ENCODE peak calls at places on chromosomes 11 and 22, in five cellular contexts. P is HepG2, G is HCT116, Y is K562, K is GM12878. C is an unnamed sample.

GRCh38 chr22:30694638-30695350 is at the start of gene OSBP2:
- DNase-seq in Y (peak), G (no peak), K (no peak), P (no peak), C (peak)

GRCh38 chr22:42313204-42313603 is 42.8 kb upstream of the TCF20 start:
- DNase-seq in P (no peak), K (no peak), G (no peak), Y (no peak), C (no peak)

GRCh38 chr11:30535818-30536217 is 50.3 kb downstream of the MPPED2 start:
- DNase-seq in P (no peak), Y (no peak), G (no peak), K (no peak), C (no peak)

GRCh38 chr22:47129902-47130301 is 367.5 kb downstream of the TBC1D22A start:
- DNase-seq in Y (peak), P (no peak), G (peak), K (no peak), C (no peak)

GRCh38 chr11:122814401-122814800 is 23.9 kb upstream of the CRTAM start:
- DNase-seq in P (peak), K (no peak), G (no peak), Y (no peak), C (no peak)

GRCh38 chr22:39216143-39216490 is 28.7 kb downstream of the PDGFB start:
- DNase-seq in G (no peak), P (no peak), Y (no peak), K (no peak), C (no peak)

GRCh38 chr11:75820636-75821035 is 5.6 kb downstream of the UVRAG start:
- DNase-seq in G (no peak), K (no peak), P (no peak), Y (no peak), C (no peak)

GRCh38 chr22:23249506-23250423 is 69.5 kb downstream of the BCR start:
- DNase-seq in G (no peak), P (no peak), K (no peak), Y (peak), C (no peak)

GRCh38 chr11:6568191-6568918 is 35.1 kb downstream of the RRP8 start:
- DNase-seq in G (no peak), K (no peak), Y (peak), P (no peak), C (no peak)

GRCh38 chr11:77471520-77472234 is 2.2 kb downstream of the PAK1 start:
- DNase-seq in P (peak), K (no peak), Y (no peak), G (no peak), C (no peak)

GRCh38 chr11:113118104-113118503 is 156.9 kb downstream of the NCAM1 start:
- DNase-seq in K (no peak), Y (no peak), G (no peak), P (no peak), C (no peak)

GRCh38 chr11:36377759-36378553 is 81.9 kb downstream of the PRR5L start:
- DNase-seq in G (no peak), P (no peak), K (no peak), Y (no peak), C (no peak)

GRCh38 chr11:72755794-72756285 is 3.6 kb upstream of the ARAP1 start:
- DNase-seq in K (no peak), Y (no peak), G (no peak), P (no peak), C (no peak)

GRCh38 chr11:107562647-107563208 is 2.8 kb downstream of the ALKBH8 start:
- DNase-seq in K (no peak), Y (no peak), P (peak), G (peak), C (no peak)

DNA sequence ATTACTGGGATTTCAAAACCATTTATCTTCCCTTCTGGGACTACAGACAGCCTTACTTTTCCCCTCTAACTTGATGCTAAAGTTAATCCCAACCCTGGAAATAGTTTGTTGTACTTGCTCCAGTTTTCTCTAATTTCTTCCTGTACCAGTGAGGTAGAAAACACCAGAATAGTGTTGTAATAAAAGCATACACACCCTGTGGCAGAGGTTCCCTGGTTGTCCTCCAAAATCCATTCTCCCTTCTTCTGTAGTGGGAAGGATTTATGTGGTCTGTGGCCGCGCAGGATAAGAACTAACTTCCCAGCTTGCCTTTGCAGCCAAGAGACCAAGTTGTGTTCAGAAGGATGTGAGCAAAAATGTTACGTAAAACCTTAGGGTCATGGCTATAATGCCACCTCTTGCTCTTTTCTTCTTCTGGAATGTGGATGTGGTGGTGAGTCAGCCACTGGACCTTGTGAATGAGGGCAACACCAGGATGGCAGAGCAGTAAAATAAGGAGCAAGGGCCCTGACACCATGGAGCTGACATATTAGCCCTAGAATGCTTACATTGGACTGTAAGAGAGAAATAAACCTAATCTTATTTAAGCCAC is 28.4 kb downstream of the CCDC90B start:
- DNase-seq in G (no peak), P (peak), K (no peak), Y (no peak), C (no peak)
- TF ChIP-seq CEBPB in G (no peak), P (peak), K (no peak), Y (no peak), C (no peak)

DNA sequence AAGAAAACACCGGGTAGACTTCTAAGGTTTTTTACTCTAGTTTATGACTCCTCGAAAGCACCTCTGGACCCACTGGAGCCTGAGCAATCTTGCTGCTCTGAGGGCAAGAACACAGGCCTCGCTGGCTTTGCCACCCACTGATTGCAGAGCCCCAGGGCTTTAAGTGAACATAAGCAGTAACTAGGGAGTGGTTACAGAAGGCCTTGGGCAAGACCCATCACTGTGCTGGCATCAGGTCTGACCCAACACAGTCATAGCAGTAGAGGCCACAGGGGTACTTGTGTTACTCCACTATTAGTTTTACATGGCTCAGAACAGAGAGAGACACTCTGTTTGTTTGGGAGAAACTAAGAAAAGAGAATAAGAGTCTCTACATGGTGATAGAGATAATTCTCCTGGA is 684.5 kb downstream of the FAM181B start:
- DNase-seq in G (no peak), Y (no peak), P (no peak), K (no peak), C (no peak)
- TF ChIP-seq SIN3A in G (no peak), Y (no peak), P (no peak), K (no peak), C (no peak)

GRCh38 chr22:27129266-27129665 is 471.9 kb downstream of the MIAT start:
- DNase-seq in P (no peak), K (no peak), G (no peak), Y (no peak), C (no peak)

GRCh38 chr22:27130949-27131745 is 473.8 kb downstream of the MIAT start:
- DNase-seq in P (no peak), Y (no peak), K (no peak), G (no peak), C (no peak)

GRCh38 chr22:27133951-27134664 is 476.7 kb downstream of the MIAT start:
- DNase-seq in Y (peak), G (no peak), K (no peak), P (no peak), C (no peak)

GRCh38 chr22:27132896-27133500 is 475.6 kb downstream of the MIAT start:
- DNase-seq in Y (no peak), K (no peak), P (no peak), G (no peak), C (no peak)

DNA sequence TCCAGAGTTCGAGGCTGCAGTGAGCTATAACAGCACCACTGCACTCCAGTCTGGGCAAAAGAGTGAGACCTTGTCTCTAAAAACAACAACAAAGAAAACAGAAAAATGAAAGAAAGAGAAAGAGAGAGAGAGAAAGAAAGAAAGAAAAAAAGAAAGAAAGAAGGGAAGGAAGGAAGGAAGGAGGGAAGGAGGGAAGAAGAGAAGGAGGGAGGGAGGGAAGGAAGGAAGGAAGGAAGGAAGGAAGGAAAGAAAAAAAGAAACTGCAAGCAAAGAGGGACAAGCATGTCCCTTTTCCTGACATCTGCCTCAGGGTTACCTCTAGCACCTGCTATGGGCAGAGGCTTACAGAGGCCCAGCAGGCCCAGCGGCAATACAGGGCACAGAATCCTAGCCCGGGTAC is 475.0 kb downstream of the MIAT start:
- DNase-seq in P (no peak), G (no peak), K (no peak), Y (no peak), C (no peak)
- TF ChIP-seq CEBPB in P (no peak), G (no peak), K (no peak), Y (no peak), C (no peak)

DNA sequence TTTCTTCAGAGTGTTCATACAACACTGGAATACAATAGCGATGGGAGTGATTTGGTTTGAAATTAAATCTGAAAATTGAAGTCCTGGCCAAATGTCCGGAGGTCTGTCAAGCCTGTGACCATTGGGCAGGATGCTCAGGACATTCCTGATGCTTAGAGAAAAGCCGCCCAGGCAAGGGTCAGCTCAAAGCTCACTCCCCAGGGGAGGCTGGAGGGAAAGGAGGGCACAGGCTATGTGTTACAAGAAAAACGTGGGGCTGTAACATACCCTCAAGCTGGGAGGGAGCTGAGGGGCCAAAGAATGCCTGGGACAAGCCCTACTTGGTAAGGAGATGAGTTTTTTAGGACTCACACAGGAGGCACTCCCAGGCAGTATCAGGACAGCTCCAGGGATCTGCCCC is 500.3 kb downstream of the BRD1 start:
- DNase-seq in G (no peak), P (no peak), Y (no peak), K (no peak), C (no peak)
- TF ChIP-seq SIN3A in G (no peak), P (no peak), Y (no peak), K (no peak), C (no peak)

DNA sequence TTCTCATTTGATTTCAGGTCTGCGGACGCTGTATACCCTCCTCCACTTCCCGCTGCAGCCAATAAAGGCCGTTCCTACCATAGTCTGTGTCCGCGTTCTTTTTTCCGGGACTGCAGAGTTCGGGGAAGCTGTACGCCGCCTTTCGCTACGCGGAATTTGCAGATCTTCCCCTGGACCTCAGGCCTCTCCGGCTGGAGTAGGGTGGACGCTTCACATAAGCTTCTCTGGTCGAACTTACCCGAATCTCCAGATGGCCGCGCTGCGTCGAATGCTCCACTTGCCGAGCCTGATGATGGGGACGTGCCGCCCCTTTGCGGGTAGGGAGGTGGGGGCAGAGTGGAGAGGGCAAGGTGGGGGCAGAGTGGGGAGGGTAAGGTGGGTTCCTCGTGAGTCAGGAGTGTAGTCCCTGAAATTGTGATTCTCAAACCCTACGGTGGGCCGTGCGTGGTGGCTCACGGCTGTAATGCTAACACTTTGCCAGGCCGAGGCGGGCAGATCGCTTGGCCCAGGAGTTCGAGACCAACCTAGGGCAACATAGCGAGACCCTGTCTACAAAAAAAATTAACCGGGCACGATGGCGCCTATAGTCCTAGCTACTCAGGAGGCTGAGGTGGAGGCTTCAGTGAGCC is 632 bp downstream of the CSKMT start:
- DNase-seq in K (no peak), Y (peak), P (no peak), G (no peak), C (no peak)
- TF ChIP-seq CEBPB in K (no peak), Y (no peak), P (no peak), G (no peak), C (no peak)

GRCh38 chr22:28802595-28803087 is 2.3 kb upstream of the XBP1 start:
- DNase-seq in Y (peak), P (peak), G (no peak), K (no peak), C (no peak)
- TF ChIP-seq SIN3A in Y (no peak), P (no peak), G (no peak), K (no peak), C (no peak)

GRCh38 chr11:116601734-116602636 is 170.8 kb downstream of the BUD13 start:
- DNase-seq in Y (no peak), P (no peak), G (no peak), K (no peak), C (no peak)
- TF ChIP-seq CEBPB in Y (no peak), P (no peak), G (no peak), K (no peak), C (no peak)

GRCh38 chr11:69922015-69922595 is 102.9 kb upstream of the FGF3 start:
- DNase-seq in P (no peak), Y (no peak), K (no peak), G (no peak), C (no peak)

GRCh38 chr11:69924308-69925161 is 105.3 kb upstream of the FGF3 start:
- DNase-seq in Y (no peak), K (no peak), G (no peak), P (no peak), C (no peak)

GRCh38 chr11:69923196-69923595 is 104.0 kb upstream of the FGF3 start:
- DNase-seq in G (no peak), K (no peak), P (no peak), Y (no peak), C (no peak)

GRCh38 chr11:69922596-69923111 is 103.4 kb upstream of the FGF3 start:
- DNase-seq in K (no peak), Y (no peak), G (no peak), P (no peak), C (no peak)

DNA sequence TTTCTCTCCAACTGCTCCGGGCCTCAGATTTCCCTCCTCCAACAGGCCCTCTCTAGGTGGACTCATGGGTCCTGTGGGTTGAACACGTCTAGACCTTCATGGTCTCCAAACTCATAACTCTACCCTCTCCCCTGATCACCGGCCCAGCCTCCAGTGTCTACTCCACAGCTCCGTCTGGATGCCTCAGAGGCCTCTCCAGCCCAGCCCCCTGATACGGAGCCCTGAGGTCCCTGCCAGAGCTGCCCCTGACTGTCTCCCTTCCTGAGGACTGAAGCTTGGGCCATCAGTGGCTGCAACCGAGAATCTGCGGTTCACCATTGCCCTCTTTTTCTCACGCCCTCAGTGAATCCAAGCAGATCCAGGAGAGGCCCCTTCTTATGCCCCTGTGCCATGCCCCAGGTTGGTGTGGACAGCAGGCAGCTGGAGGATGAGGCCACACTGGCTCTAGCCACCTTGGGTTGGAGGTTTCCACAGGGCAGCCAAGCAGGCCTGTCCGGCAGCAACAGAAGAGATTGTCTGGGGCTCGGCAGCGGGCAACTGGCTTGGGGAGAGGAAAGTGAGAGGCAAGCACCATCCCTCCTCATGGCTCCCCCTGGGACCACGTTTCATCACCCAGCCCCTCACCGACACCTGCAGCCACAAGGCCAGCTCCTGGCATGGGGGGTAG is 104.6 kb upstream of the FGF3 start:
- DNase-seq in P (no peak), G (no peak), Y (no peak), K (no peak), C (no peak)
- TF ChIP-seq SIN3A in P (no peak), G (no peak), Y (no peak), K (no peak), C (no peak)

GRCh38 chr11:9280655-9281301 is 15.6 kb upstream of the DENND5A start:
- DNase-seq in P (no peak), K (peak), G (no peak), Y (no peak), C (peak)

GRCh38 chr11:9285850-9286587 is 20.9 kb upstream of the DENND5A start:
- DNase-seq in P (no peak), G (no peak), Y (no peak), K (no peak), C (peak)
- TF ChIP-seq CEBPB in P (no peak), G (no peak), Y (no peak), K (no peak), C (no peak)

C was measured in H1.